ENCODE peak calls at places on chromosome 19, in four cellular contexts. X is dorsolateral prefrontal cortex, J is keratinocyte, U is left lung. W is an unnamed sample.

GRCh38 chr19:34504273-34504808 is 22.8 kb downstream of the WTIP start:
- DNase-seq in J (no peak), U (peak), X (no peak), W (no peak)

GRCh38 chr19:43476606-43477005 is 11.2 kb upstream of the LYPD3 start:
- DNase-seq in U (no peak), X (no peak), J (no peak), W (no peak)

GRCh38 chr19:28785961-28786360 is 427.0 kb downstream of the UQCRFS1 start:
- DNase-seq in X (no peak), J (no peak), U (no peak), W (no peak)

GRCh38 chr19:14113762-14114414 is 3.7 kb downstream of the PRKACA start:
- DNase-seq in J (no peak), X (no peak), U (no peak), W (peak)

GRCh38 chr19:40592170-40592569 is 9.0 kb upstream of the LTBP4 start:
- DNase-seq in X (no peak), U (no peak), J (no peak), W (no peak)

GRCh38 chr19:13014101-13014920 is 19.0 kb downstream of the NFIX start:
- DNase-seq in U (no peak), J (no peak), X (peak), W (peak)

GRCh38 chr19:10237702-10238101 is 6.6 kb upstream of the S1PR2 start:
- DNase-seq in X (no peak), J (no peak), U (no peak), W (no peak)

GRCh38 chr19:13850910-13851753 is 25.8 kb upstream of the NANOS3 start:
- DNase-seq in J (no peak), U (peak), X (no peak), W (peak)

GRCh38 chr19:1012334-1012733 is 8.6 kb downstream of the TMEM259 start:
- DNase-seq in X (no peak), U (no peak), J (no peak), W (no peak)

GRCh38 chr19:14138576-14139265 is 2.3 kb upstream of the ASF1B start:
- DNase-seq in X (no peak), J (no peak), U (no peak), W (peak)

GRCh38 chr19:51097796-51098195 is 10.4 kb downstream of the CTU1 start:
- DNase-seq in X (no peak), J (no peak), U (no peak), W (no peak)

GRCh38 chr19:15448778-15449619 is 757 bp downstream of the WIZ start:
- DNase-seq in U (no peak), X (no peak), J (no peak), W (no peak)
- H3K27ac ChIP-seq in U (no peak), X (no peak), J (no peak), W (no peak)

GRCh38 chr19:32407004-32407992 is 1.7 kb downstream of the DPY19L3 start:
- DNase-seq in U (peak), X (peak), J (no peak), W (peak)
- H3K27ac ChIP-seq in U (peak), X (no peak), J (peak), W (peak)

GRCh38 chr19:5985098-5985783 is 7.3 kb upstream of the RANBP3 start:
- DNase-seq in X (no peak), J (no peak), U (no peak), W (no peak)
- H3K27ac ChIP-seq in X (no peak), J (no peak), U (no peak), W (no peak)

DNA sequence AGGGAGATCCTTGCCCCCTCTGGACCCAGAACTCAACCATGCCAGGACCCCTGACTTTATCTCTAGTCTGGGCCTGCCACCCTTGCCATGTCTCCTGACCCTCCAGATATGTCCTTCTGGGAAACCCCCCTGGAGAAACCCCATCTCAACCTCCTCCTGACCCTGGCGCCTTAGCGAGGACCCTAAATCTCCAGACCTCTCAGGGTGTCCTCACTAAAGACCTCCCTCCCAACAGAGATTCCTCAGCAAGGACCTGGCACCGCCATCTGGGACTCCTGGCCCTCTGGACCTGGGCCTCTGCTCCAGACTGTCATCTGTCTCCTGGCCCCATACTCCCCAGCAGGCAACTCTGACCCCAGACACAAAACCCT is 1.3 kb downstream of the KCNK6 start:
- DNase-seq in J (no peak), X (no peak), U (no peak), W (no peak)
- H3K27ac ChIP-seq in J (peak), X (no peak), U (peak), W (no peak)

W was measured in caudate nucleus.